ENCODE peak calls at places on chromosomes 16 and 17, in eight cellular contexts. B, F, H, V, K, I, O and J are unnamed samples. For H3K4me1 and H3K9me3, the result is how much of the 10 kb centered on the place peaks cover.

GRCh38 chr16:87844374-87844733 is 25.0 kb downstream of the SLC7A5 start:
- DNase-seq in B (no peak), V (no peak), K (no peak), I (no peak), O (no peak), F (no peak), H (no peak), J (no peak)

GRCh38 chr17:62807812-62808575 is at the start of gene MARCHF10:
- DNase-seq in O (no peak), B (no peak), F (no peak), V (peak), I (peak), K (no peak), H (peak), J (peak)

GRCh38 chr17:6072157-6072556 is 2.0 kb downstream of the WSCD1 start:
- DNase-seq in O (no peak), I (no peak), K (no peak), F (no peak), V (no peak), H (no peak), B (no peak), J (no peak)

GRCh38 chr17:3944485-3945388 is 19.5 kb downstream of the ATP2A3 start:
- DNase-seq in O (no peak), B (peak), F (peak), H (no peak), V (peak), K (no peak), I (peak), J (no peak)

GRCh38 chr16:72537684-72538083 is 365.7 kb upstream of the PMFBP1 start:
- DNase-seq in K (no peak), I (no peak), B (no peak), H (no peak), O (no peak), V (no peak), F (no peak), J (peak)

GRCh38 chr17:32794533-32795246 is 82.2 kb downstream of the MYO1D start:
- DNase-seq in I (no peak), B (no peak), H (no peak), F (no peak), K (no peak), O (no peak), V (no peak), J (no peak)

GRCh38 chr16:85616608-85617311 is 3.6 kb downstream of the GSE1 start:
- DNase-seq in I (peak), V (peak), F (no peak), B (no peak), H (peak), K (no peak), O (no peak), J (no peak)

GRCh38 chr17:50514936-50515702 is 6.9 kb downstream of the MYCBPAP start:
- DNase-seq in O (no peak), K (no peak), F (no peak), H (no peak), V (no peak), I (peak), B (peak), J (no peak)

GRCh38 chr17:57632294-57632693 is 112.8 kb downstream of the CCDC182 start:
- DNase-seq in I (no peak), H (no peak), K (no peak), F (no peak), O (no peak), V (no peak), B (no peak), J (no peak)

GRCh38 chr16:19559242-19559910 is 3.9 kb downstream of the VPS35L start:
- DNase-seq in H (no peak), B (no peak), I (no peak), V (peak), O (no peak), F (peak), K (no peak), J (no peak)

GRCh38 chr16:75760018-75760519 is 33.8 kb upstream of the CPHXL start:
- DNase-seq in B (no peak), K (no peak), O (no peak), F (no peak), I (no peak), V (no peak), H (no peak), J (no peak)

GRCh38 chr17:39224778-39225307 is 902 bp downstream of the STAC2 start:
- DNase-seq in I (no peak), B (no peak), V (no peak), F (no peak), O (no peak), H (no peak), K (no peak), J (no peak)

GRCh38 chr16:82088483-82088882 is 53.4 kb downstream of the HSD17B2 start:
- DNase-seq in H (no peak), F (no peak), B (no peak), V (no peak), O (no peak), K (no peak), I (no peak), J (no peak)

GRCh38 chr17:57086069-57086930 is 1.3 kb downstream of the AKAP1 start:
- DNase-seq in O (peak), I (peak), F (peak), K (peak), H (peak), B (no peak), V (peak), J (no peak)

GRCh38 chr16:4414187-4414909 is 2.0 kb downstream of the CORO7 start:
- DNase-seq in H (no peak), I (no peak), F (no peak), V (peak), B (no peak), K (no peak), O (no peak), J (no peak)

GRCh38 chr17:11705111-11705510 is 106.8 kb downstream of the DNAH9 start:
- DNase-seq in K (no peak), V (no peak), H (no peak), B (no peak), F (no peak), O (no peak), I (no peak), J (no peak)

GRCh38 chr17:68624381-68624780 is 23.2 kb upstream of the FAM20A start:
- DNase-seq in O (no peak), V (no peak), K (no peak), F (no peak), I (no peak), B (no peak), H (no peak), J (no peak)

GRCh38 chr16:31298958-31299357 is 39.2 kb downstream of the ITGAM start:
- DNase-seq in K (no peak), O (no peak), V (no peak), H (no peak), F (no peak), B (no peak), I (no peak), J (no peak)

GRCh38 chr17:39863918-39864746 is at the start of gene IKZF3:
- DNase-seq in V (peak), H (peak), B (no peak), O (peak), F (peak), I (peak), K (peak), J (no peak)

GRCh38 chr16:4477966-4478365 is 1.8 kb downstream of the HMOX2 start:
- DNase-seq in O (no peak), V (peak), B (no peak), F (no peak), I (no peak), H (no peak), K (no peak), J (peak)

GRCh38 chr17:18955009-18955408 is 3.0 kb downstream of the SLC5A10 start:
- DNase-seq in F (no peak), I (no peak), K (no peak), H (no peak), V (no peak), O (no peak), B (no peak), J (no peak)

GRCh38 chr16:20765732-20766131 is 1.9 kb downstream of the ACSM3 start:
- DNase-seq in K (no peak), V (no peak), O (no peak), B (no peak), I (no peak), F (no peak), H (no peak), J (no peak)

GRCh38 chr16:84650062-84650991 is 2.0 kb downstream of the KLHL36 start:
- DNase-seq in O (no peak), H (no peak), K (no peak), V (no peak), I (no peak), F (no peak), B (no peak), J (peak)

GRCh38 chr17:68184816-68185436 is 62.9 kb upstream of the AMZ2 start:
- DNase-seq in F (no peak), B (no peak), I (no peak), V (peak), H (no peak), O (peak), K (no peak), J (no peak)

GRCh38 chr17:30495586-30495985 is 18.4 kb downstream of the GOSR1 start:
- DNase-seq in B (no peak), H (no peak), F (no peak), I (peak), V (no peak), K (no peak), O (no peak), J (no peak)

GRCh38 chr16:79639576-79640311 is 39.2 kb upstream of the MAF start:
- DNase-seq in B (no peak), H (no peak), K (no peak), F (no peak), V (no peak), O (no peak), I (no peak), J (no peak)

GRCh38 chr16:26614102-26614864 is 452.4 kb upstream of the C16orf82 start:
- DNase-seq in B (no peak), H (no peak), I (no peak), F (no peak), V (no peak), O (no peak), K (no peak), J (no peak)

GRCh38 chr17:27417596-27418365 is 38.5 kb upstream of the KSR1 start:
- DNase-seq in I (no peak), V (no peak), H (no peak), F (no peak), O (no peak), B (no peak), K (no peak), J (no peak)

GRCh38 chr16:75471723-75472634 is 7.5 kb upstream of the TMEM170A start:
- DNase-seq in I (peak), O (peak), V (peak), F (peak), K (peak), B (peak), H (no peak), J (no peak)

GRCh38 chr17:31469959-31470358 is 78.5 kb downstream of the RAB11FIP4 start:
- DNase-seq in I (no peak), B (no peak), F (peak), K (no peak), O (no peak), H (no peak), V (no peak), J (no peak)

GRCh38 chr17:31738488-31738887 is 120.6 kb downstream of the COPRS start:
- DNase-seq in K (peak), H (no peak), B (no peak), F (no peak), O (no peak), V (no peak), I (no peak), J (no peak)

GRCh38 chr16:4176794-4177438 is 60.7 kb upstream of the ADCY9 start:
- DNase-seq in F (no peak), I (no peak), K (no peak), B (no peak), V (no peak), H (no peak), O (no peak), J (peak)

GRCh38 chr17:68433911-68434503 is 23.3 kb downstream of the WIPI1 start:
- DNase-seq in H (no peak), V (no peak), I (no peak), B (no peak), F (no peak), K (peak), O (no peak), J (no peak)

GRCh38 chr16:1640261-1640956 is 28.2 kb downstream of the CRAMP1 start:
- DNase-seq in O (no peak), B (no peak), V (no peak), I (no peak), F (no peak), H (no peak), K (no peak), J (no peak)

GRCh38 chr17:3732171-3732570 is 8.5 kb downstream of the HASPIN start:
- DNase-seq in O (no peak), H (no peak), V (no peak), K (no peak), B (no peak), I (no peak), F (no peak), J (no peak)

DNA sequence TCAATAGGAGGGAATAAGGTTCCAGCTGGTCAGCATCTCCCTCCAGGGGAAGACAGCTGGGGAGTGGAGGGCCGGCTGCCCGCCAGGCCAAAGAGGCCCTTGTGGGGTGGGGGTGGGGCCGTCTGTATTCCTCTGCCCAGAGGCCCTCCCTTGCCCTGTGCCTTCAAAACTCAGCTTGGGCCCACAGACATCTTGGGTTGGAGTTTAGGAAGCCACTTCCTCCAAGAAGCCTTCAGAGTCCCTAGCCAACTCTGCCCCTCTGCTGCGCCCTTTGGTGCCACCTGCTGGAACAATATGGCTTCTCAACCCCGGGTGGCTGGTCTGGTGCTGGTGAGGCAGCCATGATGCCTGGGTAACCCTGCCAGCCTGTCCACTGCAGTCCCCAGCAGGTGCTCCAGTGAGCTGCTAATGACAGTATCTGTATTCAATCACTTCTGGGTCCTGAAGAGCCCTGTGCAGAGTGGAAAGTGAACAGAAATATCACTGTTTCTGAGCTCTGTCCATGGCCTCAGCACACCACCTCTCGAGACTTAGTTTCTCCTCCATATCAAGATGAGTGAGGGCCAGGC is 16.7 kb downstream of the HSD11B2 start:
- DNase-seq in V (peak), K (no peak), B (no peak), F (no peak), I (no peak), O (no peak), H (no peak), J (peak)
- H3K4me1 ChIP-seq in V (under half), K (under half), B (half or more), F (under half), I (half or more), O (under half), H (half or more), J (under half)

GRCh38 chr17:79154951-79155557 is 80.4 kb downstream of the ENGASE start:
- DNase-seq in I (no peak), O (no peak), K (no peak), V (no peak), H (no peak), F (no peak), B (no peak), J (no peak)

GRCh38 chr17:79155701-79156100 is 81.1 kb downstream of the ENGASE start:
- DNase-seq in O (no peak), H (no peak), V (no peak), K (no peak), F (no peak), B (no peak), I (no peak), J (no peak)

GRCh38 chr17:79154446-79154845 is 79.8 kb downstream of the ENGASE start:
- DNase-seq in K (no peak), F (no peak), V (no peak), I (peak), O (no peak), H (peak), B (no peak), J (no peak)

GRCh38 chr17:79159471-79159870 is 84.8 kb downstream of the ENGASE start:
- DNase-seq in V (no peak), B (no peak), H (no peak), I (no peak), K (no peak), F (no peak), O (no peak), J (no peak)

DNA sequence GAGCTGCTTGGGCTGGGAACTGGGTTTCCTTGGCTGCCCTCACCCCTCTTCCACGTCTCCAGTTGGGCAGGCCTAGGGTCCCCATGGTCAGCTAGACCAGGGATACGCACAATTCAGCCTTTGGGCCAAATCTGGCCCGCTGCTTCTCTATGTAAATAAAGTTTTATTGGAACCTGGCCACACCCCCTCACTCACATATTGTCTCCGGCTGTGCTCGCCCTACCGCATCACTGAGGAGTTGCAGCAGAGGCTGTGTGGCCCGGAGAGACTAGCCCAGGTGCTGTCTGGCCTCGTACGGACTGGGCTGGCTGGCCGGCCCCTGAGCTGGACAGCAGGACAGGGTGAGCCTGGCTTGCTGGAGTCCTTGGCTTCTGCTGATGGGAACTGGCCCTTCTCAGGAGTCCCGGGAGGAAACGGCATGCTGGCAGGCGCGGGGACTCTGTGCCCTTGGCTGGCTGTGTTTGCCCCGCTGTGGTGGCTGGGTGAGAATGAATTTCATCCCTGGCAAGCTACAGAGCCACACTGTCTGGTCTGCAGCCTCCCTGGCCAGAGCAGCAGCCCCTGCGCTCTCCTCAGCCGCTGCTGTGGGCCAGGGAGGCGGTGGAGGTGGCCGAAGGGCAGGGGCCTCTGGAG is 82.0 kb downstream of the ENGASE start:
- DNase-seq in F (no peak), I (no peak), V (no peak), H (no peak), O (no peak), K (no peak), B (no peak), J (no peak)
- H3K9me3 ChIP-seq in F (under half), I (under half), V (under half), H (under half), O (under half), K (under half), B (under half), J (under half)

DNA sequence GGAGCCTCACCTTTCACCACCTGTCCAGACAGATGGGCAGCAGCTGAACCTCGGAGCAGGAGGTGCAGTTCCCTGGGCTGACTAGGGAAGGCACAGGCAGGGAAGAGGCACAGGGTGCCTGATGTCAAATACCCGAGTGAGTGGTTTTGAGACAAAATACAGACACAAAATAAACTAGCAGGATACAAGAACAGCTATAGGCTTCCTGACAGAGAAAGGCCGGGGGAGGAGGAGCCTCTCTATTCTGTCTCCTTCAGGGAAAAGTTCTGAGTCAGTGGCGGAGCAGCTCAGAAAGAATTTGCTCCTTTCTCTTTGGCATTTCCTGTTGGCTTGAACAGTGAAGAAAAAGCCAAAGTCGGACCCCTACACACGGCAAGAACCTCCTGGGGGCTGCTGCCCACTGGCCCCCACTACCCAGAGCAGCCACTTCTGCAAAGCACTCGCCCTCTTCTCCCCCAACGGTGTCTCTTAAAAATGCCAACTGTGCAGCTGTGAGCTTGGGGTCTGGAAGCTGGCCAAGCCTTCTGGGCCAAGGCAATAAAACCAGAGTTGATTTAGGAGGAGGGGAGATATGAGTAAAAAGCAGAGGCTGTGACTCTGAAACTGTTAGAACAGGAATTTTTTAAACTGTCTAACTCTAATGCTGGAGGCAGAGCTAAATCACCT is 14.4 kb upstream of the FAAP100 start:
- DNase-seq in F (no peak), I (peak), H (no peak), O (peak), K (peak), V (no peak), B (peak), J (peak)
- H3K4me1 ChIP-seq in F (under half), I (under half), H (under half), O (half or more), K (under half), V (under half), B (under half), J (under half)

GRCh38 chr17:17772231-17772630 is 64.6 kb downstream of the SREBF1 start:
- DNase-seq in K (no peak), O (no peak), I (no peak), B (no peak), F (no peak), V (no peak), H (no peak), J (no peak)
- H3K9me3 ChIP-seq in K (under half), O (under half), I (under half), B (under half), F (under half), V (under half), H (under half), J (under half)

GRCh38 chr17:42365136-42365535 is 23.1 kb downstream of the STAT3 start:
- DNase-seq in K (no peak), O (peak), B (no peak), H (no peak), F (no peak), I (peak), V (no peak), J (no peak)
- H3K4me1 ChIP-seq in K (under half), O (half or more), B (half or more), H (half or more), F (under half), I (under half), V (under half), J (under half)